ENCODE peak calls at places on chromosome 7, in eight cellular contexts. One of them, this sample, is unnamed.

GRCh38 chr7:84372155-84372621 is 177.6 kb upstream of the SEMA3A start:
- DNase-seq in natural killer cell treated with Interleukin-12 subunit alpha and Interleukin-12 subunit beta and Interleukin-15 and Interleukin-18, amount 100 ng/mL, for 72 hours: no peak
- DNase-seq in NCI-H345: no peak
- DNase-seq in activated CD4-positive, alpha-beta T cell treated with anti-CD3 and anti-CD28 coated beads for 24 hours: no peak
- DNase-seq in activated T-helper 1 cell treated with Interleukin-2 at 50 U/mL for 16 hours: no peak
- DNase-seq in stimulated activated CD4-positive, alpha-beta T cell treated with anti-CD3 and anti-CD28 coated beads, Interleukin-1b, Interleukin-23, amount 100 ng/mL, for 4 hours: no peak
- DNase-seq in DMS79: no peak
- DNase-seq in CD8-positive, alpha-beta T cell: no peak
- DNase-seq in this sample: no peak

GRCh38 chr7:63899691-63900393 is 98.8 kb upstream of the ZNF722 start:
- DNase-seq in natural killer cell treated with Interleukin-12 subunit alpha and Interleukin-12 subunit beta and Interleukin-15 and Interleukin-18, amount 100 ng/mL, for 72 hours: peak
- DNase-seq in NCI-H345: no peak
- DNase-seq in activated CD4-positive, alpha-beta T cell treated with anti-CD3 and anti-CD28 coated beads for 24 hours: peak
- DNase-seq in activated T-helper 1 cell treated with Interleukin-2 at 50 U/mL for 16 hours: peak
- DNase-seq in stimulated activated CD4-positive, alpha-beta T cell treated with anti-CD3 and anti-CD28 coated beads, Interleukin-1b, Interleukin-23, amount 100 ng/mL, for 4 hours: peak
- DNase-seq in DMS79: no peak
- DNase-seq in CD8-positive, alpha-beta T cell: peak
- DNase-seq in this sample: peak

GRCh38 chr7:70417061-70417655 is 714.8 kb upstream of the GALNT17 start:
- DNase-seq in natural killer cell treated with Interleukin-12 subunit alpha and Interleukin-12 subunit beta and Interleukin-15 and Interleukin-18, amount 100 ng/mL, for 72 hours: no peak
- DNase-seq in NCI-H345: no peak
- DNase-seq in activated CD4-positive, alpha-beta T cell treated with anti-CD3 and anti-CD28 coated beads for 24 hours: no peak
- DNase-seq in activated T-helper 1 cell treated with Interleukin-2 at 50 U/mL for 16 hours: no peak
- DNase-seq in stimulated activated CD4-positive, alpha-beta T cell treated with anti-CD3 and anti-CD28 coated beads, Interleukin-1b, Interleukin-23, amount 100 ng/mL, for 4 hours: no peak
- DNase-seq in DMS79: no peak
- DNase-seq in CD8-positive, alpha-beta T cell: no peak
- DNase-seq in this sample: no peak

GRCh38 chr7:82039621-82040020 is 269.8 kb upstream of the HGF start:
- DNase-seq in natural killer cell treated with Interleukin-12 subunit alpha and Interleukin-12 subunit beta and Interleukin-15 and Interleukin-18, amount 100 ng/mL, for 72 hours: no peak
- DNase-seq in NCI-H345: no peak
- DNase-seq in activated CD4-positive, alpha-beta T cell treated with anti-CD3 and anti-CD28 coated beads for 24 hours: no peak
- DNase-seq in activated T-helper 1 cell treated with Interleukin-2 at 50 U/mL for 16 hours: no peak
- DNase-seq in stimulated activated CD4-positive, alpha-beta T cell treated with anti-CD3 and anti-CD28 coated beads, Interleukin-1b, Interleukin-23, amount 100 ng/mL, for 4 hours: no peak
- DNase-seq in DMS79: no peak
- DNase-seq in CD8-positive, alpha-beta T cell: no peak
- DNase-seq in this sample: no peak

GRCh38 chr7:2006231-2006771 is 226.4 kb downstream of the MAD1L1 start:
- DNase-seq in natural killer cell treated with Interleukin-12 subunit alpha and Interleukin-12 subunit beta and Interleukin-15 and Interleukin-18, amount 100 ng/mL, for 72 hours: peak
- DNase-seq in NCI-H345: no peak
- DNase-seq in activated CD4-positive, alpha-beta T cell treated with anti-CD3 and anti-CD28 coated beads for 24 hours: no peak
- DNase-seq in activated T-helper 1 cell treated with Interleukin-2 at 50 U/mL for 16 hours: no peak
- DNase-seq in stimulated activated CD4-positive, alpha-beta T cell treated with anti-CD3 and anti-CD28 coated beads, Interleukin-1b, Interleukin-23, amount 100 ng/mL, for 4 hours: no peak
- DNase-seq in DMS79: no peak
- DNase-seq in CD8-positive, alpha-beta T cell: no peak
- DNase-seq in this sample: peak

GRCh38 chr7:81846398-81846797 is 76.6 kb upstream of the HGF start:
- DNase-seq in natural killer cell treated with Interleukin-12 subunit alpha and Interleukin-12 subunit beta and Interleukin-15 and Interleukin-18, amount 100 ng/mL, for 72 hours: no peak
- DNase-seq in NCI-H345: no peak
- DNase-seq in activated CD4-positive, alpha-beta T cell treated with anti-CD3 and anti-CD28 coated beads for 24 hours: no peak
- DNase-seq in activated T-helper 1 cell treated with Interleukin-2 at 50 U/mL for 16 hours: no peak
- DNase-seq in stimulated activated CD4-positive, alpha-beta T cell treated with anti-CD3 and anti-CD28 coated beads, Interleukin-1b, Interleukin-23, amount 100 ng/mL, for 4 hours: no peak
- DNase-seq in DMS79: no peak
- DNase-seq in CD8-positive, alpha-beta T cell: no peak
- DNase-seq in this sample: no peak

GRCh38 chr7:129076886-129077285 is 22.0 kb upstream of the TNPO3 start:
- DNase-seq in natural killer cell treated with Interleukin-12 subunit alpha and Interleukin-12 subunit beta and Interleukin-15 and Interleukin-18, amount 100 ng/mL, for 72 hours: no peak
- DNase-seq in NCI-H345: no peak
- DNase-seq in activated CD4-positive, alpha-beta T cell treated with anti-CD3 and anti-CD28 coated beads for 24 hours: no peak
- DNase-seq in activated T-helper 1 cell treated with Interleukin-2 at 50 U/mL for 16 hours: no peak
- DNase-seq in stimulated activated CD4-positive, alpha-beta T cell treated with anti-CD3 and anti-CD28 coated beads, Interleukin-1b, Interleukin-23, amount 100 ng/mL, for 4 hours: no peak
- DNase-seq in DMS79: no peak
- DNase-seq in CD8-positive, alpha-beta T cell: no peak
- DNase-seq in this sample: no peak

GRCh38 chr7:17962652-17963051 is 22.4 kb upstream of the SNX13 start:
- DNase-seq in natural killer cell treated with Interleukin-12 subunit alpha and Interleukin-12 subunit beta and Interleukin-15 and Interleukin-18, amount 100 ng/mL, for 72 hours: no peak
- DNase-seq in NCI-H345: no peak
- DNase-seq in activated CD4-positive, alpha-beta T cell treated with anti-CD3 and anti-CD28 coated beads for 24 hours: no peak
- DNase-seq in activated T-helper 1 cell treated with Interleukin-2 at 50 U/mL for 16 hours: no peak
- DNase-seq in stimulated activated CD4-positive, alpha-beta T cell treated with anti-CD3 and anti-CD28 coated beads, Interleukin-1b, Interleukin-23, amount 100 ng/mL, for 4 hours: no peak
- DNase-seq in DMS79: no peak
- DNase-seq in CD8-positive, alpha-beta T cell: no peak
- DNase-seq in this sample: no peak

GRCh38 chr7:113774182-113774807 is 144.5 kb downstream of the PPP1R3A start:
- DNase-seq in natural killer cell treated with Interleukin-12 subunit alpha and Interleukin-12 subunit beta and Interleukin-15 and Interleukin-18, amount 100 ng/mL, for 72 hours: no peak
- DNase-seq in NCI-H345: peak
- DNase-seq in activated CD4-positive, alpha-beta T cell treated with anti-CD3 and anti-CD28 coated beads for 24 hours: no peak
- DNase-seq in activated T-helper 1 cell treated with Interleukin-2 at 50 U/mL for 16 hours: no peak
- DNase-seq in stimulated activated CD4-positive, alpha-beta T cell treated with anti-CD3 and anti-CD28 coated beads, Interleukin-1b, Interleukin-23, amount 100 ng/mL, for 4 hours: no peak
- DNase-seq in DMS79: no peak
- DNase-seq in CD8-positive, alpha-beta T cell: no peak
- DNase-seq in this sample: no peak

This sample was measured in D721Med.